ENCODE peak calls at places on chromosomes 11 and 22, in nine cellular contexts. Q is stromal cell of bone marrow; L is HCT116; O is iris pigment epithelial cell; X is GOT3; C is CD8-positive, alpha-beta T cell; F is pancreas; A is fibroblast of the aortic adventitia; N is mesendoderm. G is an unnamed sample.

GRCh38 chr11:83249445-83249844 is 36.7 kb downstream of the CCDC90B start:
- DNase-seq in Q (no peak), F (no peak), O (no peak), X (no peak), C (no peak), A (no peak), N (no peak), L (no peak), G (no peak)

GRCh38 chr22:30695351-30695762 is 683 bp downstream of the OSBP2 start:
- DNase-seq in L (no peak), C (no peak), X (no peak), O (no peak), F (peak), N (no peak), A (no peak), Q (no peak), G (no peak)

GRCh38 chr11:57094206-57094940 is 87.4 kb upstream of the LRRC55 start:
- DNase-seq in X (no peak), O (peak), F (no peak), L (no peak), N (peak), A (no peak), C (no peak), Q (no peak), G (no peak)

GRCh38 chr22:37020192-37020479 is 594 bp downstream of the MPST start:
- DNase-seq in A (peak), O (peak), L (peak), F (no peak), Q (peak), N (peak), C (no peak), X (no peak), G (no peak)

GRCh38 chr11:7204778-7205177 is 46.9 kb upstream of the SYT9 start:
- DNase-seq in F (no peak), C (no peak), A (peak), Q (peak), X (no peak), L (no peak), N (peak), O (peak), G (no peak)

GRCh38 chr11:122317337-122317736 is 201.3 kb upstream of the BLID start:
- DNase-seq in N (peak), F (no peak), L (no peak), A (peak), Q (no peak), O (peak), C (no peak), X (no peak), G (no peak)

GRCh38 chr11:57648791-57649735 is 649 bp downstream of the YPEL4 start:
- DNase-seq in X (no peak), C (peak), A (no peak), L (no peak), F (no peak), O (no peak), Q (no peak), N (peak), G (no peak)

GRCh38 chr11:62721994-62722393 is 5.3 kb downstream of the HNRNPUL2 start:
- DNase-seq in Q (no peak), F (no peak), X (no peak), L (no peak), O (peak), C (no peak), N (peak), A (peak), G (no peak)

GRCh38 chr11:118175600-118176399 is 639 bp downstream of the SCN2B start:
- DNase-seq in N (peak), L (no peak), C (no peak), Q (no peak), O (no peak), X (no peak), A (no peak), F (no peak), G (no peak)

GRCh38 chr11:133810766-133811165 is 34.5 kb downstream of the SPATA19 start:
- DNase-seq in F (no peak), O (no peak), N (no peak), A (no peak), C (no peak), X (no peak), L (no peak), Q (no peak), G (no peak)

GRCh38 chr11:86476109-86476861 is 101.6 kb downstream of the CCDC81 start:
- DNase-seq in A (no peak), F (no peak), O (peak), C (no peak), L (no peak), X (no peak), N (no peak), Q (no peak), G (no peak)

GRCh38 chr11:85232559-85232958 is 394.6 kb downstream of the DLG2 start:
- DNase-seq in C (no peak), Q (no peak), X (no peak), F (no peak), N (no peak), L (no peak), O (no peak), A (no peak), G (no peak)

GRCh38 chr11:8384199-8384821 is 120.6 kb upstream of the LMO1 start:
- DNase-seq in Q (no peak), O (peak), L (no peak), X (no peak), A (peak), N (peak), C (no peak), F (no peak), G (no peak)

GRCh38 chr11:110433393-110434333 is 3.9 kb downstream of the FDX1 start:
- DNase-seq in L (no peak), X (no peak), A (peak), F (no peak), N (peak), O (peak), C (no peak), Q (no peak), G (peak)

GRCh38 chr11:2942872-2943710 is 13.9 kb upstream of the PHLDA2 start:
- DNase-seq in C (no peak), F (no peak), L (no peak), O (no peak), N (no peak), A (no peak), Q (no peak), X (no peak), G (no peak)

GRCh38 chr11:121553806-121554205 is 101.0 kb upstream of the SORL1-AS1 start:
- DNase-seq in X (no peak), F (peak), A (peak), L (peak), O (peak), Q (no peak), C (no peak), N (no peak), G (no peak)

GRCh38 chr11:8671651-8672062 is 10.8 kb downstream of the TRIM66 start:
- DNase-seq in C (no peak), N (peak), L (no peak), Q (no peak), A (peak), X (no peak), O (peak), F (no peak), G (peak)

GRCh38 chr11:118434553-118435232 is 1.6 kb upstream of the KMT2A start:
- DNase-seq in F (peak), N (peak), L (no peak), C (peak), Q (no peak), O (peak), A (peak), X (no peak), G (peak)

GRCh38 chr22:17774206-17774927 is at the start of gene BID:
- DNase-seq in L (no peak), N (no peak), A (no peak), Q (no peak), X (no peak), C (peak), O (peak), F (peak), G (peak)

GRCh38 chr22:48708558-48709245 is 1119.0 kb downstream of the BRD1 start:
- DNase-seq in Q (no peak), N (no peak), F (peak), O (no peak), X (no peak), C (no peak), A (no peak), L (no peak), G (no peak)

GRCh38 chr22:41768420-41768819 is 32.1 kb upstream of the CCDC134 start:
- DNase-seq in F (no peak), N (peak), C (no peak), X (no peak), A (peak), L (no peak), Q (no peak), O (peak), G (no peak)

GRCh38 chr11:130070109-130070828 is 575 bp downstream of the APLP2 start:
- DNase-seq in O (peak), F (peak), A (peak), C (peak), Q (no peak), L (no peak), X (no peak), N (peak), G (peak)

GRCh38 chr22:50687829-50688228 is 15.2 kb downstream of the SHANK3 start:
- DNase-seq in C (no peak), O (no peak), A (no peak), Q (no peak), L (no peak), F (peak), N (no peak), X (no peak), G (no peak)

GRCh38 chr11:33716236-33716635 is 15.6 kb upstream of the C11orf91 start:
- DNase-seq in L (no peak), C (no peak), N (no peak), A (peak), X (no peak), O (peak), Q (no peak), F (no peak), G (no peak)

GRCh38 chr11:111694851-111695250 is 71.3 kb downstream of the PPP2R1B start:
- DNase-seq in C (no peak), Q (peak), O (peak), N (no peak), X (no peak), L (no peak), A (peak), F (no peak), G (no peak)

GRCh38 chr11:29328961-29329441 is 687.8 kb downstream of the KCNA4 start:
- DNase-seq in X (no peak), O (peak), A (peak), Q (no peak), C (no peak), F (no peak), L (peak), N (peak), G (peak)

GRCh38 chr11:45482331-45482730 is 183.1 kb downstream of the CHST1 start:
- DNase-seq in A (no peak), L (no peak), Q (no peak), F (no peak), O (no peak), C (no peak), X (no peak), N (no peak), G (no peak)

GRCh38 chr11:24828938-24829337 is 332.1 kb downstream of the LUZP2 start:
- DNase-seq in Q (no peak), F (no peak), L (no peak), O (no peak), X (no peak), C (no peak), A (no peak), N (no peak), G (no peak)

GRCh38 chr22:32837803-32838202 is 36.3 kb downstream of the TIMP3 start:
- DNase-seq in A (no peak), N (no peak), O (no peak), X (no peak), Q (no peak), F (no peak), L (no peak), C (no peak), G (no peak)

GRCh38 chr11:58301576-58301975 is 33.5 kb upstream of the OR10W1 start:
- DNase-seq in Q (peak), N (no peak), L (no peak), A (peak), C (no peak), O (peak), F (no peak), X (no peak), G (no peak)

GRCh38 chr22:26436903-26437515 is 7.9 kb downstream of the ASPHD2 start:
- DNase-seq in Q (no peak), N (no peak), C (no peak), L (no peak), F (no peak), A (peak), X (no peak), O (no peak), G (no peak)

GRCh38 chr22:49021097-49021925 is 806.4 kb downstream of the BRD1 start:
- DNase-seq in F (peak), L (no peak), O (no peak), N (no peak), A (no peak), C (no peak), Q (no peak), X (no peak), G (no peak)

GRCh38 chr22:45083659-45084305 is 74.0 kb upstream of the PHF21B start:
- DNase-seq in F (no peak), A (peak), N (no peak), C (no peak), X (no peak), L (no peak), Q (peak), O (peak), G (no peak)

GRCh38 chr11:69265210-69265609 is 28.7 kb upstream of the MYEOV start:
- DNase-seq in L (no peak), N (no peak), O (no peak), F (no peak), A (no peak), Q (no peak), C (no peak), X (no peak), G (no peak)

GRCh38 chr11:120151536-120151935 is 13.6 kb upstream of the TRIM29 start:
- DNase-seq in L (no peak), X (no peak), Q (peak), F (no peak), O (peak), A (peak), N (no peak), C (no peak), G (no peak)

GRCh38 chr11:129815596-129816461 is at the start of gene TMEM45B:
- DNase-seq in L (no peak), N (peak), A (no peak), Q (no peak), F (peak), C (peak), O (no peak), X (no peak), G (peak)

GRCh38 chr11:120057595-120058581 is 80.0 kb downstream of the TRIM29 start:
- DNase-seq in Q (no peak), F (no peak), C (no peak), O (peak), L (peak), N (peak), A (peak), X (no peak), G (no peak)

G was measured in COR-L47.